ENCODE peak calls at places on chromosomes 16 and 17, in six cellular contexts. R is CD8-positive, alpha-beta T cell; P is kidney; D is HCT116; K is H1; W is PC-3. S is an unnamed sample.

GRCh38 chr16:8656376-8656775 is 18.0 kb upstream of the ABAT start:
- DNase-seq in W (no peak), P (no peak), D (no peak), K (no peak), R (no peak), S (no peak)

GRCh38 chr17:81083125-81083765 is 48.3 kb downstream of the BAIAP2 start:
- DNase-seq in K (no peak), R (no peak), D (no peak), W (no peak), P (no peak), S (no peak)

GRCh38 chr17:29243792-29244191 is 2.9 kb upstream of the CRYBA1 start:
- DNase-seq in D (no peak), R (no peak), W (peak), P (no peak), K (no peak), S (no peak)

GRCh38 chr17:28124962-28125361 is 82.5 kb downstream of the NLK start:
- DNase-seq in P (no peak), D (no peak), R (no peak), W (no peak), K (no peak), S (no peak)

GRCh38 chr17:50922739-50923405 is 56.7 kb upstream of the TOB1 start:
- DNase-seq in P (peak), D (no peak), K (no peak), W (no peak), R (no peak), S (no peak)

GRCh38 chr16:71537643-71538042 is 11.4 kb downstream of the CHST4 start:
- DNase-seq in D (peak), P (peak), W (peak), R (no peak), K (peak), S (no peak)

GRCh38 chr17:72056727-72057290 is 64.0 kb upstream of the SOX9 start:
- DNase-seq in K (peak), P (no peak), W (no peak), R (no peak), D (no peak), S (no peak)

GRCh38 chr16:75116081-75116910 is at the start of gene LDHD:
- DNase-seq in K (peak), R (no peak), D (peak), W (peak), P (peak), S (peak)

GRCh38 chr17:45314761-45315549 is 1.9 kb downstream of the MAP3K14 start:
- DNase-seq in W (peak), K (no peak), P (no peak), D (no peak), R (no peak), S (no peak)

GRCh38 chr16:81500833-81501521 is 56.4 kb downstream of the CMIP start:
- DNase-seq in R (no peak), K (no peak), W (peak), P (peak), D (no peak), S (no peak)

GRCh38 chr17:64226132-64226531 is 36.9 kb downstream of the TEX2 start:
- DNase-seq in P (no peak), W (no peak), D (no peak), R (no peak), K (no peak), S (no peak)

GRCh38 chr17:31058958-31059357 is 35.8 kb upstream of the NF1 start:
- DNase-seq in P (no peak), D (no peak), K (no peak), R (no peak), W (no peak), S (no peak)

GRCh38 chr17:39935896-39936295 is 8.4 kb downstream of the LRRC3C start:
- DNase-seq in P (no peak), W (peak), K (no peak), D (no peak), R (no peak), S (no peak)

GRCh38 chr17:44353656-44354331 is 8.7 kb downstream of the GRN start:
- DNase-seq in K (peak), R (no peak), D (no peak), W (no peak), P (no peak), S (no peak)

GRCh38 chr16:893360-893759 is 77.4 kb downstream of the LMF1 start:
- DNase-seq in W (no peak), K (no peak), R (no peak), P (no peak), D (no peak), S (no peak)
- TF ChIP-seq CTCF in W (no peak), K (no peak), R (no peak), P (no peak), D (no peak), S (no peak)

DNA sequence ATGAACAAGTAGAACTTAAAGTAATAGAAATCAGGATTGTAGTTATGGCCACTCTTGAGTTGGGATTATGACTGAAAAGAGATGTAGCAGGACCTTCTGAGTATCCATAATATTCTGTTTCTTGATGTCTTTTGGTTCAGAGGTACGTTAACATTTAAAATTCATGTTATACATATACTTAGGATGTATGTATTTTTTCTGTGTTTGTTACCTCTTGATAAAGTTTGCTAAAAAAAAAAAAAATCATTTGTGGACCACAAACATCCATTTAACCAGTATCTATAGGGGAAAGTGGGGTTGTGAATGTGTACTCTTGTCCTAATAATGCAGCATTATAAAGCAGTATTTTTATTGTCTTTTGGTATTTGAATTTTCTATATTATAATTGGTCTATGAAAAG is 65.6 kb downstream of the BCAS3 start:
- DNase-seq in P (no peak), W (no peak), K (no peak), R (no peak), D (no peak), S (no peak)
- H3K27ac ChIP-seq in P (no peak), W (peak), K (no peak), R (no peak), D (no peak), S (peak)

DNA sequence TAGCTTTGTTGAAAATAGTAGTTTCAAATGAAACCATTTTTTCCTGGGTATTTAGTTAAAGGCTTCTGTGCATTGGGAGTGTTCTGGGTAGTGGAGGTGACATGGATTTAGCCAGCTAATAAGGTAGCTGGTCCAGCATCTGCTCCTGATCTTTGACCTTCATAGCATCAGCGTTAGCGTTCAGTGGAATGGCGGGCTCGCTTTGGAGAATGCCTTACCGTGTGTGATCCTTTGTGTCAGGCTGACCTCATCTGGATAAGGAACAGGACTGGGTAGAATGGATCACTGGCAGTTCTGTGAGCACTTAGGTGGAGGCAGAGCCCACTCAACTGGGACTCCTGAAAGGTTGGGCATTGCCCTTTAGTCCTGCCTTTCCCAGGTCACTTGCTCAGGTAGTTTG is 3.7 kb downstream of the SAP30BP start:
- DNase-seq in K (no peak), D (no peak), P (peak), R (no peak), W (no peak), S (no peak)
- H3K4me3 ChIP-seq in K (no peak), D (no peak), P (no peak), R (no peak), W (no peak), S (no peak)

GRCh38 chr16:30657866-30658730 is at the start of gene FBRS:
- DNase-seq in R (peak), P (peak), K (peak), D (peak), W (peak), S (peak)

GRCh38 chr16:30656974-30657865 is 1.0 kb upstream of the FBRS start:
- DNase-seq in P (no peak), K (no peak), W (peak), D (no peak), R (no peak), S (no peak)

GRCh38 chr16:30660424-30661251 is 2.4 kb downstream of the FBRS start:
- DNase-seq in K (no peak), W (no peak), P (peak), D (no peak), R (peak), S (no peak)

GRCh38 chr16:30659507-30660423 is 1.5 kb downstream of the FBRS start:
- DNase-seq in R (peak), P (peak), W (no peak), D (no peak), K (no peak), S (peak)

DNA sequence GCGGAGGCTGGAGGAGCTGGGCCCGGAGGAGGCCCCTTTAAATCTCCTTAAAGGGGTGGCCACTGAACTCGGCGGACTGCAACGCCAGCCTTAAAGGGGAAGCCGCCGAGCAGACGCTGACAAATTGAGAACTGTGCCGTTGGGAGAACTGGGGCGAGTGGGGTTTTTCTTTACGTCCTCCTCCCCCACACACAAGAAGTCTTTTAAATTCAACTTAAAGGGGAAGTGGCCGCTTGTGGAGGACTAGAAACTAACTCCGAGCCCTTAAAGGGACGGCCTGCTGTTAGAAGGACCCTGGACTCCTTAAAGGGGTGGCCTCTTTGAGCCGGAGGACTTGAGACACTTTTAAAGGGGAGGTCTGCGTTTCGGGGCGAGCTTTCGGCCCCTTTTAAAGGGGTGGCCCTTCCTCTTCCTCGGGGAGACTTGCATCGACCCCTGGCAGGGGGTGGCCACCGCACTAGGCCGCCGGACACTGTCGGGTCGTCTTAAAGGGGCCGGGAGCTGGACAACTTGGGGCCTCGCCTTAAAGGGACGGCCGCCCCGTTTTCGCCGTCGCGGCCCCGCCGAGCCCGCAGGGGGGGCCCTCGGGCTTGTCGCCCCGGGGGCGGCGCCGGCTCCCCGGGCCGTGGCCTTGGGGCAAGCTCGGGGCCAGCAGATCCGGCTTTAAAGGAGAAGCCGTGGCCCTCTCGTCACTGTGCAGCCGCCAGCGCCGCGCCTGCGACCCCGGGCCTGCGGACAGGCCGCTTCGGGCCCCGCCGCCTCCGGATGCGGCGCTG is 688 bp downstream of the FBRS start:
- DNase-seq in P (peak), W (peak), R (no peak), K (peak), D (peak), S (peak)
- TF ChIP-seq CTCF in P (peak), W (peak), R (peak), K (no peak), D (peak), S (no peak)

DNA sequence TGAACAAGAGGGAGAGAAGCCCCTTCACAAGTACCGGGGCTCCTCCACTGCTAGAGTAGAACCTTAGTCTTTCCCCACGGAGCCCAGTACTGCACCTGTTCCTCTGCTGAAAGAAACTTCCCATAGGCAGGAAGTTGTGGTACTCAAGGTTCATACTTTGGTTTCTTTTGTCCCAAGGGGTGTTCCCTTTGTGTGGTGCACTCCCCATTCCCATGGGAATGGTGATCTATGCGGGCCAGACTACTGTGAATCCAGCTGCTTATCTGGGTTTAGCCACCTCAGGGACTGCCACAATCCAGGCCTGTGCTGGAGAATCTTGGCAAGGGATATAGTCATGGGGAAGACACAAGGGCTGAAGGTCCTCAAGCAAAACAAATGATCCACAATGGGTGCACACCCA is 110.6 kb downstream of the PHKB start:
- DNase-seq in W (no peak), P (no peak), R (no peak), D (no peak), K (no peak), S (no peak)
- H3K27ac ChIP-seq in W (no peak), P (no peak), R (no peak), D (no peak), K (no peak), S (no peak)

GRCh38 chr16:31475949-31476304 is 4.0 kb downstream of the TGFB1I1 start:
- DNase-seq in W (no peak), R (no peak), K (peak), P (no peak), D (no peak), S (no peak)

GRCh38 chr16:31473300-31474052 is 1.5 kb downstream of the TGFB1I1 start:
- DNase-seq in K (no peak), R (no peak), D (no peak), P (peak), W (no peak), S (no peak)

GRCh38 chr16:31472559-31473203 is 729 bp downstream of the TGFB1I1 start:
- DNase-seq in D (peak), W (peak), K (peak), P (peak), R (no peak), S (peak)

GRCh38 chr16:31474778-31475738 is 3.1 kb downstream of the TGFB1I1 start:
- DNase-seq in R (no peak), K (no peak), W (no peak), P (no peak), D (no peak), S (no peak)

GRCh38 chr16:31474173-31474714 is 2.3 kb downstream of the TGFB1I1 start:
- DNase-seq in W (no peak), R (no peak), P (no peak), D (no peak), K (no peak), S (no peak)
- H3K4me3 ChIP-seq in W (no peak), R (no peak), P (no peak), D (no peak), K (no peak), S (no peak)

GRCh38 chr17:34361478-34362061 is 1.5 kb downstream of the CCL1 start:
- DNase-seq in K (peak), W (peak), P (peak), D (peak), R (peak), S (peak)

GRCh38 chr17:34365340-34365739 is 2.3 kb upstream of the CCL1 start:
- DNase-seq in P (no peak), R (no peak), K (no peak), W (no peak), D (no peak), S (no peak)

GRCh38 chr17:34364741-34365140 is 1.7 kb upstream of the CCL1 start:
- DNase-seq in W (no peak), D (no peak), R (no peak), P (no peak), K (no peak), S (no peak)

GRCh38 chr17:34360571-34360970 is 2.5 kb downstream of the CCL1 start:
- DNase-seq in P (no peak), K (no peak), R (no peak), W (no peak), D (no peak), S (no peak)

DNA sequence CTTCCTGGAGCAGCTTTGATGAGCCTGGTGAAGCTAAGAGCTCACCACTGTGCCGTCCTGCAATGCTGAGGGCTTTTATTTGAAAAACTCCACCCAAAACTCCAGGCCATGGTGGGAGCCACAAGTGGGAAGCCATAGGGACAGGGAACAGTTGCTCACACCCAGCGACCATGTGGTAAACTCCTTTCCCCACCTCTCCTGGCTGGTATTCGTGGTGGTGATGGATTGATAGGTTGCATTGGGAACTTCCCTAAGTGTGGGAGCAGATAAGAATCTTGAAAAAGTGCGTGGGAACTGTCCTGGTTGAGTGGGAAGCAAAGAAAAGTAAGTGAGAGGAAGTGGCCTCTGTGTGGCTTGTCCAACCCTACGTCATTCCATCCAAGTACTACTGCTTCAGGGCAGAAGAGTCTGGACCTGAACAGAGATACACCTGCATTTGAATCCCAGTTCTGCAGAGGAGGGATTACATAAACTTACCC is at the start of gene CCL1:
- DNase-seq in D (no peak), R (no peak), K (no peak), P (no peak), W (no peak), S (no peak)
- TF ChIP-seq CTCF in D (no peak), R (no peak), K (no peak), P (no peak), W (no peak), S (no peak)

DNA sequence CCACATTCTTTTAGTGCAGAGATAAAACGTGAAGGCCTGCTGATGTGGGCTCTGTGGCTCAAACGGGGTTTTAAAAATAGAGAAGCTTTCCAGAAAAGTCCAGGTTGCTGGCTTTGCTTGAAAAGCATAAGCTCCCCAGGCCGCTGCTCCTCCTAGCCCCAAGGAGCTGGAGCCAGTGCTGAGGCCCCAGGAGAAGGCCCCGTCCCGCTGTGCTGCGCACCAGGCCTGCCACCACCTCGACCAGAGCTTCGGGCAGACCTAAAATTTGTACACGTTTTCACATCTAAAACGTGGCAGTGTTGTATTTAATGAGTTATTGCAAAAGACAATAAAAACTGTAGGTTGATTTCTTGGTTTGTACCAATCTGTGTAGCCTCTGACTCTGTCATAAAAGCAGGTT is 42.0 kb downstream of the SEC14L1 start:
- DNase-seq in D (no peak), W (no peak), P (no peak), K (no peak), R (no peak), S (no peak)
- H3K27ac ChIP-seq in D (no peak), W (no peak), P (no peak), K (no peak), R (no peak), S (peak)

GRCh38 chr16:14001521-14001920 is 69.6 kb upstream of the MRTFB start:
- DNase-seq in K (no peak), W (no peak), D (no peak), P (no peak), R (no peak), S (no peak)

GRCh38 chr16:14004031-14004718 is 66.9 kb upstream of the MRTFB start:
- DNase-seq in W (no peak), K (no peak), D (no peak), P (peak), R (no peak), S (no peak)

GRCh38 chr16:14004719-14005315 is 66.3 kb upstream of the MRTFB start:
- DNase-seq in K (no peak), R (no peak), D (no peak), P (peak), W (no peak), S (no peak)

GRCh38 chr16:14002416-14002815 is 68.7 kb upstream of the MRTFB start:
- DNase-seq in K (no peak), W (no peak), R (no peak), D (no peak), P (no peak), S (no peak)

DNA sequence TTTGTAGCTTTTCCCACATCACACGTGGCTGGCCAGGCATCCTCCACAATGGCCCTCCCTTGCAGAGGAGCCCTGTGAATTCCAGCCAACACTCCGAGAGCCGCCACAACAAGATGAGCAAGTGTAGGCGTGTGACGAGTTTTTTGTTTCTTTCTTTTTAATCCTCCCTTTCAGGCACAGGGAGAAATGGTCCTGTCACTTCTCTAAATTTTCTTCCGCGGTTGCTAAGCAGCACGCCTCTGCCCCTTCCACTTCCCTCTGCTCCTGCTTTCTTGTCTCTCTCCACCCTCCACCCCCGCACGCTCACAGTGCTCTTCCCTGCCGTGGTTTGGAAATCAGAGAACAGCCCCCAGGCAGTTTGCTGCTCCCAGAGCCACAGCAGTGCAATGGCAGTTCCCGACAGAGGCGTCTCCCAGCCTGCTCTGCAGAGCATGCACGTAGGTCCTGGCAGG is 68.0 kb upstream of the MRTFB start:
- DNase-seq in W (peak), P (peak), K (peak), D (no peak), R (no peak), S (peak)
- H3K4me3 ChIP-seq in W (peak), P (peak), K (peak), D (no peak), R (no peak), S (peak)